ENCODE peak calls at places on chromosomes 16 and 17, in seven cellular contexts. S is stomach, G is tibial nerve, R is prostate gland, J is adrenal gland, X is A549, V is transverse colon. E is an unnamed sample. For H3K4me1, the result is how much of the 10 kb centered on the place peaks cover.

GRCh38 chr16:88978608-88979346 is 1.8 kb upstream of the CBFA2T3 start:
- DNase-seq in S (no peak), G (no peak), R (no peak), J (no peak), X (no peak), V (peak), E (peak)

GRCh38 chr17:44247346-44248219 is 20.4 kb downstream of the SLC4A1 start:
- DNase-seq in S (peak), G (no peak), R (no peak), J (peak), X (no peak), V (no peak), E (no peak)

GRCh38 chr16:63447121-63447520 is 1410.9 kb upstream of the CDH8 start:
- DNase-seq in S (no peak), G (no peak), R (no peak), J (no peak), X (no peak), V (no peak), E (no peak)

GRCh38 chr16:80366023-80366422 is 174.8 kb upstream of the DYNLRB2 start:
- DNase-seq in S (no peak), G (no peak), R (no peak), J (no peak), X (no peak), V (no peak), E (no peak)

GRCh38 chr16:30567160-30567990 is 4.1 kb downstream of the ZNF688 start:
- DNase-seq in S (no peak), G (no peak), R (no peak), J (no peak), X (no peak), V (no peak), E (no peak)

GRCh38 chr17:76702941-76703637 is 7.7 kb downstream of the MXRA7 start:
- DNase-seq in S (no peak), G (no peak), R (no peak), J (peak), X (no peak), V (no peak), E (no peak)

GRCh38 chr16:64991011-64991410 is 130.9 kb downstream of the CDH11 start:
- DNase-seq in S (no peak), G (no peak), R (no peak), J (no peak), X (no peak), V (no peak), E (no peak)

GRCh38 chr17:82603981-82604448 is 44.2 kb downstream of the WDR45B start:
- DNase-seq in S (peak), G (peak), R (no peak), J (peak), X (no peak), V (peak), E (peak)

GRCh38 chr17:41717408-41718286 is 5.5 kb downstream of the GAST start:
- DNase-seq in S (no peak), G (no peak), R (peak), J (no peak), X (no peak), V (no peak), E (no peak)

GRCh38 chr16:8572919-8573724 is 17.2 kb downstream of the TMEM114 start:
- DNase-seq in S (no peak), G (no peak), R (no peak), J (no peak), X (peak), V (no peak), E (no peak)

GRCh38 chr17:5516060-5516792 is 29.9 kb downstream of the MIS12 start:
- DNase-seq in S (no peak), G (no peak), R (no peak), J (peak), X (peak), V (no peak), E (no peak)

GRCh38 chr17:38912221-38912813 is 13.1 kb upstream of the LASP1NB start:
- DNase-seq in S (peak), G (peak), R (no peak), J (peak), X (no peak), V (peak), E (peak)

GRCh38 chr17:34276826-34277225 is 6.8 kb downstream of the CCL7 start:
- DNase-seq in S (no peak), G (no peak), R (no peak), J (no peak), X (no peak), V (no peak), E (no peak)

GRCh38 chr17:44065668-44066203 is 735 bp downstream of the LSM12 start:
- DNase-seq in S (no peak), G (no peak), R (no peak), J (no peak), X (no peak), V (no peak), E (no peak)

GRCh38 chr16:51151435-51151950 is 423 bp upstream of the SALL1 start:
- DNase-seq in S (peak), G (no peak), R (no peak), J (no peak), X (no peak), V (peak), E (no peak)

GRCh38 chr17:82922646-82923045 is 82.8 kb upstream of the ZNF750 start:
- DNase-seq in S (no peak), G (no peak), R (no peak), J (no peak), X (no peak), V (peak), E (peak)

GRCh38 chr17:71855000-71855399 is 265.8 kb upstream of the SOX9 start:
- DNase-seq in S (no peak), G (no peak), R (no peak), J (no peak), X (no peak), V (no peak), E (no peak)

GRCh38 chr16:88005968-88006367 is 54.7 kb downstream of the BANP start:
- DNase-seq in S (no peak), G (no peak), R (no peak), J (no peak), X (no peak), V (no peak), E (no peak)

GRCh38 chr16:71645450-71645849 is 19.5 kb downstream of the MARVELD3 start:
- DNase-seq in S (no peak), G (no peak), R (no peak), J (no peak), X (peak), V (peak), E (peak)

GRCh38 chr17:77888242-77889134 is 70.0 kb upstream of the TNRC6C start:
- DNase-seq in S (no peak), G (no peak), R (no peak), J (no peak), X (no peak), V (no peak), E (peak)

GRCh38 chr17:10492004-10492403 is 22.6 kb upstream of the MYH4 start:
- DNase-seq in S (no peak), G (no peak), R (no peak), J (no peak), X (no peak), V (no peak), E (no peak)

GRCh38 chr16:88455610-88456355 is 2.7 kb downstream of the ZFPM1 start:
- DNase-seq in S (peak), G (no peak), R (no peak), J (peak), X (peak), V (peak), E (peak)

GRCh38 chr17:73713136-73713535 is 68.9 kb upstream of the SDK2 start:
- DNase-seq in S (no peak), G (no peak), R (peak), J (no peak), X (no peak), V (no peak), E (no peak)

GRCh38 chr17:82235056-82235774 is 6.4 kb downstream of the SLC16A3 start:
- DNase-seq in S (no peak), G (no peak), R (no peak), J (no peak), X (no peak), V (no peak), E (no peak)

GRCh38 chr17:49218941-49219913 is 8.7 kb downstream of the ABI3 start:
- DNase-seq in S (peak), G (no peak), R (no peak), J (no peak), X (no peak), V (peak), E (no peak)

GRCh38 chr17:71392715-71393567 is 727.9 kb upstream of the SOX9 start:
- DNase-seq in S (no peak), G (no peak), R (no peak), J (no peak), X (no peak), V (no peak), E (no peak)

GRCh38 chr17:35486920-35487727 is 38.6 kb upstream of the SLFN13 start:
- DNase-seq in S (peak), G (no peak), R (no peak), J (peak), X (peak), V (peak), E (peak)

GRCh38 chr17:16298140-16298662 is 55.1 kb downstream of the CENPV start:
- DNase-seq in S (no peak), G (no peak), R (no peak), J (no peak), X (no peak), V (no peak), E (no peak)

GRCh38 chr16:87828071-87828971 is 41.0 kb downstream of the SLC7A5 start:
- DNase-seq in S (peak), G (no peak), R (no peak), J (no peak), X (no peak), V (no peak), E (no peak)

GRCh38 chr17:79085154-79085920 is 10.7 kb downstream of the ENGASE start:
- DNase-seq in S (no peak), G (no peak), R (no peak), J (no peak), X (no peak), V (no peak), E (no peak)

GRCh38 chr17:3761061-3761917 is 37.6 kb downstream of the HASPIN start:
- DNase-seq in S (no peak), G (no peak), R (no peak), J (peak), X (no peak), V (no peak), E (no peak)

GRCh38 chr16:35295856-35296255 is 1836.4 kb downstream of the TP53TG3F start:
- DNase-seq in S (no peak), G (no peak), R (no peak), J (no peak), X (no peak), V (no peak), E (no peak)
- H3K4me1 ChIP-seq in S (under half), G (under half), R (under half), J (under half), X (under half), V (under half), E (under half)

DNA sequence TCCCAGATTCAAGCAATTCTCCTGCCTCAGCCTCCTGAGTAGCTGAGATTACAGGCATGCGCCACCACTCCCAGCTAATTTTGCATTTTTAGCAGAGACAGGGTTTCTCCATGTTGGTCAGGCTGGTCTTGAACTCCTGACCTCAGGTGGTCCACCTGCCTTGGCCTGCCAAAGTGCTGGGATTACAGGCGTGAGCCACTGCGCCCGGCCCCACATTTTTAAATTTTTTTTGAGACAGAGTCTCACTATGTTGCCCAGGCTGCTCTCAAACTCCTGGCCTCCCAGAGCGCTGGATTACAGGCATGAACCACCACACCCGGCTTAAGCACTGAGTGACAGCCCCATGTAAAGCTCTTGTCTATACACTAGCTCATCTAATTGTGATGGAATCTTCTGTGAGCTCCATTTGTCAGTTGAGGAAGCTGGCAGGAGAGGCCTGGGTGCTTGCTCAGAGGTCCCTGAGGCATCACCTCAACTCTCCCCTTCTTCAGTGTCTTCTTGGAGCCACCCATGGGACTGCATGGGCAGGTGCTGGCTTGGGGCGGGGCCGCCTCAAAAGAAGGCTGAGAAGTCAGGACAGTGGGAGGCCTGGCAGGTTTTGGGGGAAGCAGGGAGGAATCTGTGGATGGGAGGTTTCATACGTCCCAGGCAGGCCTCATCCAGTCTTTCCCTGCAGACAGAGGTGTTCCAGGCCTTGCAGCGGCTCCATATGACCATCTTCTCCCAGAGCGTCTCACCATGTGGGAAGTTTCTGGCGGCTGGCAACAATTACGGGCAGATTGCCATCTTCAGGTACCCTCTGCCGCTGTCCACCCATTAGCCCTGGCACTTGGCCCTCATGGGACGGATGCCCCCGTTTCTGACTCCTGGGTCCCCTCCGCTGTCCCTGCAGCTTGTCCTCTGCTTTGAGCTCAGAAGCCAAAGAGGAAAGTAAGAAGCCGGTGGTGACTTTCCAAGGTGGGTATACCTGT is 1.5 kb downstream of the THOC6 start:
- DNase-seq in S (no peak), G (no peak), R (no peak), J (no peak), X (no peak), V (no peak), E (no peak)
- TF ChIP-seq POLR2A in S (no peak), G (no peak), R (no peak), J (no peak), X (no peak), V (no peak), E (no peak)

GRCh38 chr16:2208308-2208707 is 2.4 kb downstream of the BRICD5 start:
- DNase-seq in S (no peak), G (no peak), R (no peak), J (no peak), X (no peak), V (no peak), E (no peak)

GRCh38 chr16:2210386-2211365 is at the start of gene BRICD5:
- DNase-seq in S (no peak), G (no peak), R (no peak), J (no peak), X (no peak), V (no peak), E (no peak)

GRCh38 chr16:2210009-2210332 is 692 bp downstream of the BRICD5 start:
- DNase-seq in S (no peak), G (no peak), R (no peak), J (no peak), X (no peak), V (no peak), E (no peak)

GRCh38 chr16:2208772-2209171 is 1.9 kb downstream of the BRICD5 start:
- DNase-seq in S (no peak), G (no peak), R (no peak), J (no peak), X (no peak), V (no peak), E (no peak)

GRCh38 chr16:2209258-2210008 is 1.2 kb downstream of the BRICD5 start:
- DNase-seq in S (no peak), G (no peak), R (no peak), J (no peak), X (no peak), V (no peak), E (no peak)
- H3K4me1 ChIP-seq in S (half or more), G (under half), R (under half), J (under half), X (under half), V (under half), E (under half)

GRCh38 chr16:86388976-86389375 is 121.4 kb upstream of the FOXF1 start:
- DNase-seq in S (no peak), G (no peak), R (no peak), J (no peak), X (no peak), V (no peak), E (no peak)
- TF ChIP-seq POLR2A in S (no peak), G (no peak), R (no peak), J (no peak), X (no peak), V (no peak), E (no peak)

GRCh38 chr17:75695830-75696271 is 25.4 kb upstream of the ITGB4 start:
- DNase-seq in S (peak), G (no peak), R (peak), J (no peak), X (no peak), V (peak), E (peak)

GRCh38 chr17:75693500-75694481 is 26.7 kb downstream of the SAP30BP start:
- DNase-seq in S (no peak), G (peak), R (peak), J (no peak), X (peak), V (peak), E (no peak)

GRCh38 chr17:75692976-75693375 is 25.8 kb downstream of the SAP30BP start:
- DNase-seq in S (no peak), G (no peak), R (no peak), J (no peak), X (no peak), V (no peak), E (peak)

GRCh38 chr17:75694536-75694935 is 26.7 kb upstream of the ITGB4 start:
- DNase-seq in S (no peak), G (no peak), R (no peak), J (no peak), X (no peak), V (no peak), E (no peak)

DNA sequence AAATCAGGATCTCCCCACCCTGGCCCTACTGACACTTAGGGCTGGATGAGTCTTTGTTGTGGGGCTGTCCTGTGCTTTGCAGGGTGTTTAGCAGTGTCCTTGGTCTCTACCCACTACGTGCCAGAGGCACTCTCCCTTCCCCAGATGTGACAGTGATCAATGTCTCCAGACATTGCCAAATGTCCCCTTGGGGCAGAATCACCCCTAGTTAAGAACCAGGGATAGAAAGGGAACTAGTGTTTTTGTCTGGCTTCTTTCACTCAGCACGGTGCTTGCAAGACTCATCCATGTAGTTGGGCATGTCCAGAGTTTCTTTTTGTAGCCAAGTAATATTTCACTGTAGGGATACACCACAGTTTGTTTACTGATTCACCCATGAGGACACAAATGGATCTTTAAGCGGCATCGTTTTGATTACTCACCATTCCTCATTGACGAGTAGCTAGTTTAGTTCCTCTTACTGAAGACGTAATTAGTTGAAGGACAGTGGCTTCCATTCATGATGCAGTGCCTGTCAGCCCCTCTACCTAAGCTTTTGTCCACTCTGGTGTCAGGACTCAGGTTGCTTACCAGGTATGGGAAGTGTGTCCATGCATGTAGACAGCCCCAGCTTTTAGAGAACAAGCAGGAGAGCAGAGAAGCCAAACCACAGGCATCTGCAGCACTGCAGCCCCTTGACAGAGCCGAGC is 26.0 kb upstream of the ITGB4 start:
- DNase-seq in S (no peak), G (no peak), R (no peak), J (no peak), X (no peak), V (no peak), E (no peak)
- H3K4me1 ChIP-seq in S (half or more), G (half or more), R (half or more), J (under half), X (half or more), V (half or more), E (under half)

GRCh38 chr17:50345443-50346312 is at the start of gene XYLT2:
- DNase-seq in S (peak), G (peak), R (peak), J (peak), X (peak), V (peak), E (peak)
- TF ChIP-seq POLR2A in S (no peak), G (no peak), R (peak), J (no peak), X (peak), V (peak), E (peak)

GRCh38 chr17:40556198-40556661 is 9.0 kb downstream of the CCR7 start:
- DNase-seq in S (peak), G (no peak), R (no peak), J (no peak), X (no peak), V (no peak), E (no peak)
- H3K4me1 ChIP-seq in S (half or more), G (under half), R (under half), J (under half), X (half or more), V (under half), E (under half)

GRCh38 chr16:57747996-57748395 is 12.4 kb downstream of the KATNB1 start:
- DNase-seq in S (no peak), G (no peak), R (no peak), J (no peak), X (no peak), V (no peak), E (no peak)
- TF ChIP-seq POLR2A in S (no peak), G (no peak), R (no peak), J (no peak), X (no peak), V (no peak), E (no peak)

GRCh38 chr16:75262104-75262799 is 10.8 kb upstream of the BCAR1 start:
- DNase-seq in S (peak), G (no peak), R (no peak), J (no peak), X (no peak), V (peak), E (no peak)
- H3K4me1 ChIP-seq in S (half or more), G (half or more), R (under half), J (under half), X (half or more), V (under half), E (under half)

DNA sequence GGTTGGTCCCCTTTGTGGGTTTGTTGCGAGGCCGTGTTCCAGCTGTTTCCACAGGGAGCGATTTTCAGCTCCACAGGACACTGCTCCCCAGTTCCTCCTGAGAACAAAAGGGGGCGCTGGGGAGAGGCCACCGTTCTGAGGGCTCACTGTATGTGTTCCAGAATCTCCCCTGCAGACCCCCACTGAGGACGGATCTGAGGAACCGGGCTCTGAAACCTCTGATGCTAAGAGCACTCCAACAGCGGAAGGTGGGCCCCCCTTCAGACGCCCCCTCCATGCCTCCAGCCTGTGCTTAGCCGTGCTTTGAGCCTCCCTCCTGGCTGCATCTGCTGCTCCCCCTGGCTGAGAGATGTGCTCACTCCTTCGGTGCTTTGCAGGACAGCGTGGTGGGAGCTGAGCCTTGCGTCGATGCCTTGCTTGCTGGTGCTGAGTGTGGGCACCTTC is 27.3 kb upstream of the STH start:
- DNase-seq in S (no peak), G (no peak), R (no peak), J (no peak), X (no peak), V (no peak), E (no peak)
- TF ChIP-seq POLR2A in S (no peak), G (no peak), R (no peak), J (no peak), X (no peak), V (no peak), E (no peak)

E was measured in Peyer's patch.